ENCODE peak calls at places on chromosome 12, in five cellular contexts. N is right atrium auricular region, V is suprapubic skin, L is mesendoderm, J is GM23338. Z is an unnamed sample. For H3K4me1, the result is how much of the 10 kb centered on the place peaks cover.

GRCh38 chr12:66409195-66409871 is 107.0 kb downstream of the HELB start:
- DNase-seq in J (peak), N (no peak), V (no peak), L (peak), Z (peak)

GRCh38 chr12:33253123-33253522 is 186.5 kb downstream of the SYT10 start:
- DNase-seq in L (no peak), N (no peak), V (no peak), J (no peak), Z (no peak)

GRCh38 chr12:75632452-75632851 is 121.0 kb upstream of the KRR1 start:
- DNase-seq in N (no peak), L (no peak), V (no peak), J (peak), Z (no peak)

GRCh38 chr12:42679402-42679801 is 89.9 kb upstream of the PRICKLE1 start:
- DNase-seq in N (no peak), L (no peak), J (no peak), V (no peak), Z (no peak)

GRCh38 chr12:120988658-120989057 is 10.3 kb downstream of the HNF1A start:
- DNase-seq in N (no peak), V (no peak), J (no peak), L (no peak), Z (no peak)

GRCh38 chr12:61220337-61220736 is 1039.9 kb upstream of the USP15 start:
- DNase-seq in N (no peak), J (no peak), V (no peak), L (no peak), Z (no peak)

GRCh38 chr12:108125073-108125472 is 4.0 kb upstream of the WSCD2 start:
- DNase-seq in N (no peak), L (no peak), J (no peak), V (no peak), Z (no peak)

GRCh38 chr12:69982081-69982480 is 157.1 kb downstream of the MYRFL start:
- DNase-seq in N (no peak), L (no peak), J (no peak), V (no peak), Z (no peak)

GRCh38 chr12:4193821-4194220 is 79.7 kb upstream of the CCND2 start:
- DNase-seq in N (no peak), J (peak), V (no peak), L (peak), Z (no peak)

GRCh38 chr12:42094277-42094676 is 50.4 kb downstream of the GXYLT1 start:
- DNase-seq in N (no peak), L (peak), V (no peak), J (no peak), Z (peak)

GRCh38 chr12:110047297-110047940 is 903 bp downstream of the C12orf76 start:
- DNase-seq in N (no peak), L (no peak), J (no peak), V (no peak), Z (no peak)

GRCh38 chr12:49369723-49370145 is 2.5 kb downstream of the SPATS2 start:
- DNase-seq in N (no peak), L (peak), V (no peak), J (peak), Z (peak)

GRCh38 chr12:110107369-110108281 is 16.5 kb upstream of the IFT81 start:
- DNase-seq in N (peak), V (no peak), J (no peak), L (peak), Z (peak)

GRCh38 chr12:58285551-58285950 is 344.2 kb downstream of the ATP23 start:
- DNase-seq in V (no peak), J (peak), L (peak), N (no peak), Z (peak)

GRCh38 chr12:120231316-120232011 is 30.6 kb upstream of the RPLP0 start:
- DNase-seq in N (no peak), J (peak), V (no peak), L (peak), Z (peak)

GRCh38 chr12:60394680-60395079 is 798.9 kb downstream of the SLC16A7 start:
- DNase-seq in L (no peak), N (no peak), V (no peak), J (no peak), Z (no peak)

GRCh38 chr12:104387190-104387589 is 69.6 kb upstream of the CHST11 start:
- DNase-seq in N (no peak), J (no peak), L (no peak), V (no peak), Z (peak)

GRCh38 chr12:6434205-6435180 is 10.3 kb upstream of the CD27 start:
- DNase-seq in V (peak), L (no peak), N (no peak), J (no peak), Z (no peak)

GRCh38 chr12:120536064-120536791 is 2.1 kb downstream of the RNF10 start:
- DNase-seq in J (no peak), L (no peak), V (no peak), N (no peak), Z (no peak)

GRCh38 chr12:21428241-21428640 is 9.2 kb upstream of the PYROXD1 start:
- DNase-seq in V (no peak), N (no peak), L (no peak), J (no peak), Z (no peak)

GRCh38 chr12:78392918-78393317 is 471.7 kb upstream of the SYT1 start:
- DNase-seq in V (no peak), L (no peak), J (no peak), N (no peak), Z (no peak)

GRCh38 chr12:48969847-48970701 is 1.5 kb downstream of the WNT10B start:
- DNase-seq in V (no peak), L (peak), N (no peak), J (peak), Z (no peak)

GRCh38 chr12:5458229-5459050 is 26.5 kb downstream of the NTF3 start:
- DNase-seq in N (no peak), L (no peak), V (no peak), J (no peak), Z (no peak)

GRCh38 chr12:71752887-71753286 is 1.8 kb upstream of the RAB21 start:
- DNase-seq in L (no peak), V (no peak), N (no peak), J (no peak), Z (no peak)

GRCh38 chr12:114406326-114407033 is 536 bp upstream of the TBX5 start:
- DNase-seq in L (no peak), N (no peak), V (no peak), J (peak), Z (no peak)

GRCh38 chr12:84355561-84355960 is 557.0 kb downstream of the SLC6A15 start:
- DNase-seq in L (no peak), N (peak), J (no peak), V (no peak), Z (no peak)

GRCh38 chr12:24913953-24914352 is 34.9 kb downstream of the BCAT1 start:
- DNase-seq in L (no peak), V (no peak), J (no peak), N (no peak), Z (no peak)
- H3K4me1 ChIP-seq in L (under half), V (under half), J (under half), N (under half), Z (under half)

GRCh38 chr12:124535066-124535740 is 32.2 kb downstream of the NCOR2 start:
- DNase-seq in N (no peak), V (no peak), J (no peak), L (no peak), Z (no peak)
- H3K4me1 ChIP-seq in N (half or more), V (under half), J (under half), L (under half), Z (under half)

GRCh38 chr12:1628671-1629337 is at the start of gene WNT5B:
- DNase-seq in N (no peak), V (no peak), J (peak), L (peak), Z (peak)
- H3K4me1 ChIP-seq in N (under half), V (under half), J (half or more), L (under half), Z (under half)

GRCh38 chr12:116089080-116089479 is 188.4 kb downstream of the MED13L start:
- DNase-seq in N (no peak), V (no peak), J (no peak), L (no peak), Z (no peak)
- H3K4me1 ChIP-seq in N (under half), V (under half), J (under half), L (under half), Z (under half)

DNA sequence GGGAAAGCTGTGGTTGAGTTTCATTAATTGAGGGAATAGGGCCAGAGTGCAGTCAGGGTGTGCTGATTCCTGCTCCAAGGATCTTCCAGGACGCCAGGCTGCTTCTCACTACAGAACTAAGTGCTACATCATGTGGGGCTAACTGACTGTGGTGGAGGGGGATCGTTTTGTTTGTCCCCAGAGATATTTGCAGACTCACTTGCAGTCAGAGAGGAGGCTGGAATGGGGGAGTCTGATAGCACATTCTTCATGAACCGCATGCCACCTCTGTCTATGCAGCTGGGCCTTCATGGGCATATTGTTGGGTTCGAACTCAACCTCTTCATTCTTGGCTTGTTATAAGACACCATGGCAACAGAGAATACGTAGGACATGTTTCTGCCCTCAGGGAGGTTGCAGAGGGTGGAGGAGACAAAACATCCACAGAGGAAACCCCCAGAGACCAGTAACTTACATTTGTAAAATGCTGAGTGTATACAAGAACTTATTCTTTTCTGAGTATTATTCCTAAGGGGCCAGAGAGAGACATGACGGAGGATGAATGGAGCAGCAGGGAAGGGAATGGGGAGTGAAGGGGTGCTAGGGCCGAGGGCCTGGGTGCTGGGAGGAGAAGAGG is 13.0 kb downstream of the KRT7 start:
- DNase-seq in J (no peak), L (no peak), V (peak), N (no peak), Z (no peak)
- H3K4me1 ChIP-seq in J (under half), L (under half), V (under half), N (under half), Z (half or more)

DNA sequence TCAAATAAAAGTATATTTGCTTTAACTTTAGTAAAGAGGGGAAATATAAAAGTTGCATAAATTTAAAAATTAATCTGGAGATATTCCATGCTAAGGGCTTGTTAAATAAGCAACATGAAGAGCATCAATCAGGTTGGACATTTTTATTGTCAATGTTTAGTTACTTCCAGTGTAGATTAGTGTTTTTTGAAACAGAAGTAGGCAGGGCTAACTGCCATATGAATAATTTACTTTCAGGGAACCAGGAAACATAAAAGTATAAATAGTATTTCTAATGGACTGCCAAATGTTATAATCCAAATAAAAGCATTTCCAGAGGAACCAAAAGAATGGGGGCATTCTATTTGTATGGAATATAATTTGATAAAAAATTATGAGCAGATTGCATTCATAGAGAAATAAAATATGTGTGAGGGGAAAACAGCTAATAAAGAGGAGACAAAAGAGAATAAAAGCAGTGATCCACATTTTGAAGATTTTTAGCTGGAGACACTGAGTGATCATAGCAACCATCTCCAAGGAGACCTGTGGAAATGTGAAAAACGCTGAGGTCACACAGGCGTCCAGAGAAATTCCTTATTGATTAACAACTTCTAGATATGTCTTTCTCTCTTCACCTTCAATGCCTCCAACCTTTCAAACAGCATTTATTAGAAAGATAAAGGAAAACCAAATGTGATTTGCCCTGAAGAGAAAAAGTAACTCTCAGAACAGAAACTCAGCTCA is 70.8 kb downstream of the SRGAP1 start:
- DNase-seq in N (no peak), V (no peak), J (no peak), L (peak), Z (no peak)
- H3K4me1 ChIP-seq in N (under half), V (under half), J (under half), L (under half), Z (under half)

DNA sequence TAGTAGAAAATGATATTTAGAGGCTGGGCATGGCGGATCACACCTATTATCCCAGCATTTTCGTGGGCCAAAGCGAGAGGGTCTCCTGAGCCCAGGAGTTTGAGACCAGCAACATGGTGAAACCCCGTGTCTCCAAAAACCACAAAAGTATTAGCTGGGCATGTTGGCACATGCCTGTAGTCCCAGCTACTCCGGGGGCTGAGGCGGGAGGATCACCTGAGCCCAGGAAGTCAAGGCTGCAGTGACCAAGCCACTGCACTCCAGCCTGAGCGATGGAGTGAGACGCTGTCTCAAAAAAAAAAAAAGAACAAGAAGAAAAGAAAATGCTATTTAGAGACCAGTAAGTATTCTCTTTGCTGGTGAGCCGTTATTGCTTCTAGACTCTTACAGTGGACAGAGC is 79.2 kb upstream of the MDM1 start:
- DNase-seq in L (no peak), V (no peak), N (no peak), J (no peak), Z (no peak)
- H3K4me1 ChIP-seq in L (under half), V (under half), N (under half), J (under half), Z (under half)